ENCODE peak calls at places on chromosomes 3 and 15, in five cellular contexts. N is choroid plexus epithelial cell, X is fibroblast of villous mesenchyme, R is psoas muscle, F is prostate gland. B is an unnamed sample.

GRCh38 chr3:79410136-79410535 is 357.7 kb downstream of the ROBO1 start:
- DNase-seq in N (no peak), R (no peak), X (no peak), F (no peak), B (no peak)

GRCh38 chr3:59766165-59766872 is 716.5 kb upstream of the CFAP20DC start:
- DNase-seq in X (peak), R (no peak), N (no peak), F (no peak), B (peak)

GRCh38 chr3:146626384-146627122 is 21.4 kb upstream of the PLSCR5 start:
- DNase-seq in F (no peak), X (no peak), R (no peak), N (no peak), B (no peak)

GRCh38 chr3:61530355-61530754 is 31.0 kb upstream of the PTPRG start:
- DNase-seq in R (no peak), F (no peak), N (peak), X (peak), B (peak)

GRCh38 chr3:25427155-25428002 is 684 bp upstream of the RARB start:
- DNase-seq in F (no peak), X (peak), R (no peak), N (peak), B (peak)

GRCh38 chr15:90046846-90047481 is 45.8 kb downstream of the ZNF710 start:
- DNase-seq in N (no peak), R (peak), F (peak), X (no peak), B (no peak)

GRCh38 chr15:63372018-63372705 is 9.5 kb downstream of the CA12 start:
- DNase-seq in F (no peak), X (peak), N (peak), R (peak), B (peak)

GRCh38 chr15:91559066-91559465 is 294.4 kb upstream of the SLCO3A1 start:
- DNase-seq in X (no peak), R (no peak), F (no peak), N (no peak), B (no peak)

GRCh38 chr3:171417813-171418212 is 42.4 kb downstream of the TNIK start:
- DNase-seq in X (peak), R (no peak), F (no peak), N (peak), B (peak)

GRCh38 chr3:44355634-44356033 is 17.1 kb downstream of the TCAIM start:
- DNase-seq in F (no peak), N (peak), X (peak), R (no peak), B (peak)

GRCh38 chr15:87034886-87035285 is 955.2 kb downstream of the AGBL1 start:
- DNase-seq in X (no peak), F (no peak), N (no peak), R (no peak), B (no peak)

GRCh38 chr3:97938444-97938843 is 33.8 kb downstream of the RIOX2 start:
- DNase-seq in F (no peak), R (no peak), X (no peak), N (no peak), B (no peak)

GRCh38 chr3:146142757-146143156 is 18.2 kb downstream of the PLOD2 start:
- DNase-seq in N (peak), R (no peak), X (peak), F (no peak), B (peak)

GRCh38 chr15:70266412-70267089 is 168.8 kb upstream of the TLE3 start:
- DNase-seq in F (peak), N (peak), X (peak), R (peak), B (peak)

GRCh38 chr3:138078901-138079344 is 36.5 kb downstream of the DZIP1L start:
- DNase-seq in X (peak), R (no peak), F (no peak), N (peak), B (peak)

GRCh38 chr15:64017591-64018163 is 28.6 kb downstream of the DAPK2 start:
- DNase-seq in X (no peak), R (no peak), F (no peak), N (no peak), B (peak)

GRCh38 chr15:96064351-96064756 is 266.1 kb upstream of the NR2F2 start:
- DNase-seq in N (peak), X (peak), R (no peak), F (no peak), B (peak)

GRCh38 chr3:65793495-65794200 is 245.1 kb downstream of the MAGI1 start:
- DNase-seq in N (no peak), F (no peak), R (no peak), X (no peak), B (no peak)

GRCh38 chr15:28014623-28015200 is 84.4 kb downstream of the OCA2 start:
- DNase-seq in N (no peak), F (no peak), X (no peak), R (no peak), B (no peak)

GRCh38 chr3:16060358-16060852 is 114.1 kb upstream of the GALNT15 start:
- DNase-seq in F (peak), X (peak), N (peak), R (peak), B (peak)

GRCh38 chr3:176354843-176355242 is 842.4 kb downstream of the TBL1XR1 start:
- DNase-seq in X (no peak), R (no peak), F (no peak), N (no peak), B (no peak)

GRCh38 chr3:80232760-80233159 is 465.0 kb upstream of the ROBO1 start:
- DNase-seq in F (no peak), R (no peak), N (peak), X (peak), B (peak)

GRCh38 chr3:149299938-149300791 is 33.3 kb downstream of the TM4SF18 start:
- DNase-seq in R (peak), N (peak), X (peak), F (peak), B (peak)

GRCh38 chr15:63246691-63247464 is 30.5 kb upstream of the APH1B start:
- DNase-seq in R (no peak), N (peak), F (peak), X (peak), B (peak)

GRCh38 chr3:22288756-22289155 is 537.7 kb upstream of the ZNF385D start:
- DNase-seq in N (no peak), R (no peak), X (no peak), F (no peak), B (no peak)

GRCh38 chr3:124858275-124858674 is 28.9 kb downstream of the ITGB5 start:
- DNase-seq in X (peak), N (peak), F (no peak), R (no peak), B (peak)

GRCh38 chr3:60756231-60756630 is 495.0 kb downstream of the FHIT start:
- DNase-seq in F (no peak), R (no peak), X (no peak), N (no peak), B (no peak)

GRCh38 chr15:35999211-35999610 is 453.2 kb upstream of the DPH6 start:
- DNase-seq in X (no peak), F (no peak), R (no peak), N (no peak), B (no peak)

GRCh38 chr15:69082041-69082502 is 67.6 kb downstream of the NOX5 start:
- DNase-seq in R (peak), F (no peak), X (peak), N (peak), B (peak)

GRCh38 chr3:9102240-9102841 is 139.1 kb upstream of the RAD18 start:
- DNase-seq in X (no peak), R (no peak), N (no peak), F (no peak), B (no peak)

GRCh38 chr3:11705049-11705448 is 61.3 kb upstream of the VGLL4 start:
- DNase-seq in F (no peak), N (no peak), R (no peak), X (peak), B (no peak)

GRCh38 chr3:126524429-126524988 is 554 bp downstream of the CHST13 start:
- DNase-seq in F (no peak), N (no peak), R (no peak), X (no peak), B (no peak)
- H3K4me3 ChIP-seq in F (peak), N (peak), R (peak), X (peak), B (peak)

GRCh38 chr15:41943543-41944312 is 28.6 kb downstream of the EHD4 start:
- DNase-seq in R (no peak), X (no peak), F (no peak), N (no peak), B (no peak)

GRCh38 chr15:41945701-41946100 is 26.7 kb downstream of the EHD4 start:
- DNase-seq in F (no peak), X (no peak), N (no peak), R (no peak), B (no peak)

GRCh38 chr15:41946970-41947369 is 25.4 kb downstream of the EHD4 start:
- DNase-seq in X (no peak), N (no peak), F (peak), R (no peak), B (no peak)

GRCh38 chr15:41944313-41944940 is 27.9 kb downstream of the EHD4 start:
- DNase-seq in F (no peak), X (peak), N (peak), R (peak), B (peak)

GRCh38 chr15:41945221-41945620 is 27.1 kb downstream of the EHD4 start:
- DNase-seq in X (no peak), R (no peak), F (no peak), N (no peak), B (no peak)
- TF ChIP-seq CTCF in X (no peak), R (no peak), F (no peak), N (no peak), B (no peak)

DNA sequence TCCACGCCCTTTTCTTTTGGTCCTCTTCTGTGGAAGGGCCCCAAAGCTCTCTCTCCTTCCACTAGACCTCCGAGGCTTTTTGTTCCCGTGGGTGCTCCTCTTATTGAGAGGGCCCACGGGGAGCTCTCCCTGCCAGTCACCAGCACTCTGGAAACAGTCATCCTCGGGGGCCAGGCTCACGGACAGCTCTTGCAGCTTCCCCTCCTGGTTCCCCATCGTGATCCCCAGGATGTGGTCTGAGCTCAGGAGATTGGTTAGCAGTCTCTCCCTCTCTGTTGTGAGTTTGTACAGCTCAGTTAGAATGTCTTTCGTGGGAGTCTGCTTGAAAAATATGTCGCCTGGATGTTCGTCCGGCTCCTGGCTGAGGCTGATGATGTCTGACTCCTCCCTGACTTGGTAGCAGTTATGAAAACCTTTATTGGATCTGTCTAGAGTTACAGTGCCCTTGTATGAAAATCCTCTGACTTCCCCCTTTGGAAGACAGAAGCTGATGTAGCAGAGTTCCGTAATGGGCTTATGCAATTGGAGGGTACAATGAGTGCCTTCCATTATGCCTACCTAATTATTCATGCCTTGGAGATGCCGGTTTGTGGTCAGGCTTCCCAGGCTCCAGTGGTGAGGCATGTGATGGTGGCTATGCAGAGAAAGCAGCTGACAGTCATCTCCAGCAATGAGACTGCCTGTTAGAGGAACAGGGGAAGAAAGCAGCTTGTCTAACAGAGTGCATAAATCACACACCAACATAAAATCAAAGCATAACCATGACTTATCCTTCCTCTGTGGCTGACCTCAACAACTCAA is 39.9 kb downstream of the FMN1 start:
- DNase-seq in X (peak), N (peak), F (no peak), R (peak), B (peak)
- H3K4me3 ChIP-seq in X (no peak), N (no peak), F (no peak), R (peak), B (no peak)

GRCh38 chr3:53677406-53677805 is 168.8 kb downstream of the CHDH start:
- DNase-seq in F (no peak), N (no peak), X (no peak), R (no peak), B (no peak)
- TF ChIP-seq CTCF in F (peak), N (no peak), X (no peak), R (peak), B (peak)

GRCh38 chr15:59369597-59369996 is 3.1 kb downstream of the MYO1E start:
- DNase-seq in R (no peak), F (no peak), X (no peak), N (no peak), B (peak)

GRCh38 chr15:59362339-59362738 is 10.3 kb downstream of the MYO1E start:
- DNase-seq in X (no peak), F (no peak), N (no peak), R (no peak), B (no peak)

GRCh38 chr15:59364238-59364637 is 8.4 kb downstream of the MYO1E start:
- DNase-seq in R (no peak), F (no peak), X (no peak), N (peak), B (peak)

GRCh38 chr15:59367022-59367451 is 5.6 kb downstream of the MYO1E start:
- DNase-seq in R (no peak), N (peak), F (no peak), X (no peak), B (no peak)

GRCh38 chr15:59366368-59367021 is 6.2 kb downstream of the MYO1E start:
- DNase-seq in X (peak), R (no peak), N (no peak), F (no peak), B (peak)
- H3K4me3 ChIP-seq in X (no peak), R (no peak), N (no peak), F (no peak), B (no peak)

GRCh38 chr15:55290361-55291057 is 896 bp upstream of the RAB27A start:
- DNase-seq in N (peak), F (peak), X (peak), R (peak), B (peak)
- TF ChIP-seq CTCF in N (peak), F (peak), X (peak), R (peak), B (peak)

GRCh38 chr3:13013151-13013561 is 60.1 kb downstream of the IQSEC1 start:
- DNase-seq in F (no peak), N (no peak), X (no peak), R (no peak), B (no peak)
- H3K4me3 ChIP-seq in F (no peak), N (no peak), X (no peak), R (no peak), B (no peak)

GRCh38 chr3:111621535-111621934 is 26.4 kb upstream of the ZBED2 start:
- DNase-seq in N (no peak), X (no peak), R (no peak), F (no peak), B (no peak)

DNA sequence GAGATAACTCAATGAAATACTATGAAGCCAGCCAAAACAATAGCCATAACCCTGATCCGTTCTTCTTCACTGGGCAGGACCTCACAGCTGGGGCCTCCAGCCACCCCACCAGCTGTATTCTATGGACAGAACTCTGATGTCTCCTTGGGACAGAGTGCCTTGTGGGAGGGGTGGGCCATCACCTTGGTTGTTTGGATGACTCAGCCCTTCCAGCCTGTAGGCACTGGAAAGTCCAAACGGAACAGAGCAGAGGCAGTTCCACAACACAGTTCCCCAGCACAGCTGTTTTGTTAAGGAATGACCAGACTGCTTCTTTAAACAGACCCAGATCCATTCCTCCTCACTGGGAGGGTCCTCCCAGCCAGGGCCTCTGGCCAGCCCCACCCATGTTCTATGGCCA is 31.9 kb upstream of the ZBED2 start:
- DNase-seq in N (peak), F (no peak), X (no peak), R (no peak), B (no peak)
- TF ChIP-seq CTCF in N (no peak), F (no peak), X (no peak), R (no peak), B (no peak)

GRCh38 chr15:44727462-44728231 is 8.7 kb upstream of the TRIM69 start:
- DNase-seq in F (no peak), X (no peak), R (no peak), N (no peak), B (no peak)
- H3K4me3 ChIP-seq in F (no peak), X (peak), R (peak), N (no peak), B (peak)